ENCODE peak calls at places on chromosomes 1 and 21, in ten cellular contexts. Q is tibial artery, L is esophagus squamous epithelium, R is cardiac fibroblast, B is GM10248, H is HFF-Myc, Y is upper lobe of right lung, I is IMR-90, U is heart left ventricle, C is OCI-LY7. F is an unnamed sample.
A peak's percentile ranks its signal among the peaks of the same experiment; 100 is the strongest.

GRCh38 chr1:20279507-20279906 is 11.2 kb upstream of the VWA5B1 start:
- DNase-seq in H (peak; percentile 31), C (peak; percentile 13), Y (no peak), B (no peak), Q (no peak), I (peak; percentile 60), U (no peak), L (no peak), R (peak; percentile 63), F (no peak)

GRCh38 chr1:90558126-90558525 is 159.0 kb downstream of the BARHL2 start:
- DNase-seq in L (no peak), C (no peak), I (no peak), U (no peak), B (no peak), R (no peak), Y (no peak), Q (no peak), H (no peak), F (no peak)

GRCh38 chr1:193392686-193393085 is 206.3 kb upstream of the B3GALT2 start:
- DNase-seq in B (no peak), Q (no peak), C (peak; percentile 14), L (no peak), Y (no peak), H (no peak), I (no peak), R (no peak), U (no peak), F (no peak)

GRCh38 chr1:79079770-79080169 is 73.2 kb upstream of the ADGRL4 start:
- DNase-seq in Q (no peak), C (no peak), R (peak; percentile 82), H (peak; percentile 85), L (no peak), U (peak; percentile 51), I (peak; percentile 93), B (no peak), Y (no peak), F (no peak)

GRCh38 chr1:203556047-203556851 is 62.3 kb downstream of the OPTC start:
- DNase-seq in B (peak; percentile 41), C (no peak), I (peak; percentile 85), L (no peak), Y (no peak), H (peak; percentile 83), U (peak; percentile 83), Q (peak; percentile 86), R (peak; percentile 68), F (no peak)

GRCh38 chr21:34565238-34565637 is 49.7 kb downstream of the RCAN1 start:
- DNase-seq in U (peak; percentile 37), Y (no peak), Q (no peak), L (no peak), B (no peak), R (no peak), H (no peak), I (no peak), C (no peak), F (no peak)

GRCh38 chr1:62382581-62382980 is 54.3 kb upstream of the USP1 start:
- DNase-seq in B (no peak), Q (no peak), U (no peak), Y (no peak), R (no peak), L (no peak), H (no peak), C (no peak), I (no peak), F (no peak)

GRCh38 chr1:93964777-93965200 is 55.6 kb upstream of the GCLM start:
- DNase-seq in U (no peak), B (no peak), R (peak; percentile 70), C (no peak), Q (no peak), H (no peak), L (no peak), Y (no peak), I (peak; percentile 69), F (peak; percentile 21)

GRCh38 chr1:67367370-67368345 is 60.0 kb downstream of the IL12RB2 start:
- DNase-seq in L (no peak), U (peak; percentile 44), H (peak; percentile 30), Y (no peak), I (peak; percentile 14), C (no peak), Q (no peak), B (no peak), R (peak; percentile 40), F (no peak)

GRCh38 chr1:10575616-10576015 is 100.9 kb downstream of the PEX14 start:
- DNase-seq in H (peak; percentile 35), Q (no peak), Y (no peak), B (no peak), I (peak; percentile 79), L (no peak), U (no peak), R (peak; percentile 81), C (no peak), F (no peak)

GRCh38 chr1:156815307-156815826 is 1.3 kb downstream of the SH2D2A start:
- DNase-seq in Y (no peak), Q (peak; percentile 59), L (no peak), H (peak; percentile 52), B (no peak), R (peak; percentile 87), I (peak; percentile 90), U (peak; percentile 74), C (no peak), F (no peak)

GRCh38 chr1:35883681-35884155 is 709 bp downstream of the AGO1 start:
- DNase-seq in R (peak; percentile 11), I (peak; percentile 16), L (no peak), B (peak; percentile 77), C (peak; percentile 31), H (no peak), Y (peak; percentile 80), U (peak; percentile 52), Q (peak; percentile 73), F (peak; percentile 85)

GRCh38 chr1:36675931-36676562 is 193.3 kb upstream of the CSF3R start:
- DNase-seq in R (no peak), Y (no peak), Q (no peak), I (no peak), B (no peak), L (no peak), U (no peak), H (no peak), C (no peak), F (no peak)

GRCh38 chr1:235105051-235106043 is 23.3 kb downstream of the TOMM20 start:
- DNase-seq in H (peak; percentile 63), R (no peak), Q (no peak), I (peak; percentile 32), Y (no peak), C (peak; percentile 13), U (no peak), B (peak; percentile 74), L (no peak), F (peak; percentile 82)

GRCh38 chr1:187987236-187987776 is 1158.6 kb downstream of the PLA2G4A start:
- DNase-seq in C (no peak), Q (no peak), Y (no peak), L (no peak), I (no peak), R (no peak), U (no peak), H (no peak), B (no peak), F (no peak)

DNA sequence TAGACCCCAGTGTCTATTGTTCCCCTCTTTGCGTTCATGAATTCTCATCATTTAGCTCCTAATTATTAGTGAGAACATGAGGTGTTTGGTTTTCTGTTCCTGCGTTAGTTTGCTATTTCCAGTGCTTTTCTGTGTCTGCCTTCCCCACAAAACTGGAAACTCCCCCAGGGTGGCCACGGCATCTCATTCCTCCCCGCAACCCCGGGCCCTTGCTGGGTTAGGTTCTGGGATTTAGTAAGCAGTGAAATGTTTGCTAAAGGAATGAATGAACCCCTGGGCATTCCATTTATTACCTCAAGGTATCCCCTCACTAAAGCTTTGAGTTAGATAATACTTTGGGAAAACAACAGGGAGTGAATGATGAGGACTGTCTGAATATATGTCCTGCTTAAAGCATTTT is 142.9 kb downstream of the GLUL start:
- DNase-seq in C (no peak), L (no peak), Q (no peak), I (no peak), H (no peak), B (no peak), U (no peak), Y (no peak), R (no peak), F (no peak)
- TF ChIP-seq CTCF in C (no peak), L (no peak), Q (no peak), I (no peak), H (no peak), B (no peak), U (no peak), Y (no peak), R (no peak), F (no peak)

DNA sequence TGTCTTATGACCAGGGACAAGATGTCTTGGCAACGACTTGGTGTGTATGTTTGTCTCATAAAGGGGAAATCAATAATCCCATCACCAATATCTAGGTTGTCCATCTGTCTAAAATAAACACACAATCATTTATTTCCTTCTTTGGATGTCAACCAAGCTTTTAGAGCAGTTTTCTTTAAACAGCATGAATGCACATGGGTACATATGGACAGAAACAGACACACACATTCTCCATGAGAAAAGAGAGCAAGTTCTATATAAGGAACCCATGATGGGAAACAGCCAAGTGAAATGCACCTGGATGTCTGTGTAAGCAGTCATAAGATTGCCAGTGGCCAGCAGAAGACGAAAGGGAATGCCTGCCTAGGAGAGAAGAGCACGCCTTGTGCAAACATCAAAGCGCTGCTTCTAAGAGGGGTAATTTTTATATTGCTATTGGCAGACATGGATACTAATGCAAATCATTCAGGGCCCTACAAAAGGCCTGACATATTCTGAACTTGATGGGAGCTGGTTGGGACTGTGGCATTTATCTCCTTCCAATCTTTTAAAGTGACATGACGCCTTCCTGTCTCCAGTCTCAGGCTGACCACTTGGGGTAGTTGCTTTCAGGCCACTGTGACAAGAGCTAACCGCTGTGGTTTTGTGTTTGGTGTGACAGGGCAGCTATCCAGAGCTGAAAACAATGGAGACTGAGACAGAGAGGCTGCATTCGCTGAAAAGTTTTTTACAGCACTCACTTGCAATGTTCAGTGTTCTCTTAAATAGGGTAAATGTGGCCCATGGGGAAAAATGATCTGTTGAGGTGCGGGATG is 74.9 kb upstream of the DPT start:
- DNase-seq in L (no peak), I (no peak), C (no peak), B (no peak), R (no peak), Q (no peak), Y (no peak), H (no peak), U (no peak), F (no peak)
- TF ChIP-seq CTCF in L (no peak), I (no peak), C (no peak), B (no peak), R (no peak), Q (no peak), Y (no peak), H (no peak), U (no peak), F (no peak)

GRCh38 chr21:29168874-29169273 is 38.4 kb downstream of the MAP3K7CL start:
- DNase-seq in I (no peak), Q (no peak), Y (no peak), H (no peak), R (no peak), C (no peak), L (no peak), U (no peak), B (no peak), F (no peak)
- TF ChIP-seq CTCF in I (no peak), Q (no peak), Y (no peak), H (no peak), R (no peak), C (no peak), L (no peak), U (no peak), B (no peak), F (no peak)

DNA sequence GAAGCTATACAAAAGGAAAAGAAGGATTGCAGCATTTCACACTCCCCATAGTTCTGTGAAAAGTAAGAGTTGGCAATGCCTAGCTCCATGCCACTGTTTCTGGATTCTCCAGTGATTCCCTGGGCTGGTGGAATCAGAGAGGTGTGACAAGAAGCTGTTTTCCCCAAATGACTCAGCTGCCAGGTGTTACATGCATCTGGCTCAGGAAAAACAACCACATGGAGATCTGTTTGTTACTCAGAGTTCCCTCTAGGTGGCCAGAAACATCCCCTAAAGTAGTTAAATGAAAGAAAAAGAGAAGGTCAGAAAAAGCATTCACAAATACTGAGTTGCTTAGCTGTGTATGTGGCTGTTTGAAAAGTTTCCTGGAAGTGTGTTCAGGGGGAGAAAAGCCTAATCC is 115.8 kb downstream of the UCK2 start:
- DNase-seq in Q (no peak), Y (no peak), L (no peak), H (no peak), B (no peak), U (no peak), I (no peak), C (no peak), R (peak; percentile 11), F (peak; percentile 44)
- TF ChIP-seq CTCF in Q (no peak), Y (no peak), L (no peak), H (peak; percentile 19), B (peak; percentile 4), U (no peak), I (no peak), C (no peak), R (no peak), F (no peak)